ENCODE peak calls at places on chromosome 1, in six cellular contexts. R is GOT3, F is GM23248, D is fibroblast of mammary gland, X is kidney epithelial cell, O is colonic mucosa. Y is an unnamed sample.

GRCh38 chr1:62856964-62857363 is 73.0 kb downstream of the ATG4C start:
- DNase-seq in R (no peak), F (no peak), D (no peak), X (no peak), O (no peak), Y (no peak)

GRCh38 chr1:161730050-161730564 is 8.8 kb downstream of the FCRLB start:
- DNase-seq in R (no peak), F (peak), D (peak), X (no peak), O (no peak), Y (no peak)

GRCh38 chr1:91282695-91283420 is 121.8 kb downstream of the HFM1 start:
- DNase-seq in R (peak), F (peak), D (peak), X (peak), O (peak), Y (peak)

GRCh38 chr1:168121314-168122029 is 15.3 kb downstream of the GPR161 start:
- DNase-seq in R (peak), F (peak), D (peak), X (no peak), O (peak), Y (no peak)

GRCh38 chr1:113399063-113399583 is 8.8 kb downstream of the MAGI3 start:
- DNase-seq in R (no peak), F (no peak), D (no peak), X (no peak), O (no peak), Y (no peak)

GRCh38 chr1:52056110-52056936 is at the start of gene BTF3L4:
- DNase-seq in R (peak), F (peak), D (peak), X (peak), O (peak), Y (peak)

GRCh38 chr1:217943361-217943760 is 312.2 kb downstream of the SPATA17 start:
- DNase-seq in R (no peak), F (no peak), D (no peak), X (no peak), O (no peak), Y (no peak)

GRCh38 chr1:247415423-247416361 is at the start of gene NLRP3:
- DNase-seq in R (no peak), F (peak), D (peak), X (peak), O (no peak), Y (no peak)

GRCh38 chr1:170864238-170864637 is 71.1 kb upstream of the MROH9 start:
- DNase-seq in R (no peak), F (peak), D (peak), X (no peak), O (no peak), Y (no peak)

GRCh38 chr1:225811622-225812487 is 1.9 kb downstream of the EPHX1 start:
- DNase-seq in R (no peak), F (peak), D (no peak), X (no peak), O (peak), Y (peak)

GRCh38 chr1:92995420-92996130 is 34.3 kb upstream of the DIPK1A start:
- DNase-seq in R (no peak), F (no peak), D (no peak), X (no peak), O (peak), Y (no peak)